ENCODE peak calls at places on chromosomes 12 and 14, in seven cellular contexts. Z is NT2/D1; C is CD4-positive, alpha-beta memory T cell; U is left lung; M is effector memory CD4-positive, alpha-beta T cell; Q is CD4-positive, CD25-positive, alpha-beta regulatory T cell; X is left ventricle myocardium inferior. K is an unnamed sample.

GRCh38 chr14:60257862-60258261 is 8.8 kb downstream of the PPM1A start:
- DNase-seq in Z (no peak), C (no peak), U (no peak), M (no peak), Q (no peak), X (no peak), K (no peak)

GRCh38 chr12:69602954-69603353 is 7.8 kb downstream of the LRRC10 start:
- DNase-seq in Z (no peak), C (no peak), U (no peak), M (no peak), Q (no peak), X (no peak), K (no peak)

GRCh38 chr12:77625441-77625840 is 205.3 kb upstream of the NAV3 start:
- DNase-seq in Z (no peak), C (no peak), U (no peak), M (no peak), Q (no peak), X (no peak), K (no peak)

GRCh38 chr12:71694099-71694820 is 8.4 kb downstream of the TMEM19 start:
- DNase-seq in Z (no peak), C (no peak), U (no peak), M (no peak), Q (no peak), X (no peak), K (no peak)

GRCh38 chr14:103140316-103141109 is 17.3 kb downstream of the TNFAIP2 start:
- DNase-seq in Z (no peak), C (no peak), U (no peak), M (no peak), Q (no peak), X (no peak), K (no peak)

GRCh38 chr12:123897221-123897620 is 75.4 kb downstream of the CCDC92 start:
- DNase-seq in Z (no peak), C (no peak), U (no peak), M (no peak), Q (no peak), X (no peak), K (no peak)

GRCh38 chr12:21618566-21618965 is 13.9 kb upstream of the GYS2 start:
- DNase-seq in Z (no peak), C (no peak), U (no peak), M (no peak), Q (no peak), X (no peak), K (no peak)

GRCh38 chr14:85088231-85088630 is 441.7 kb upstream of the FLRT2 start:
- DNase-seq in Z (no peak), C (no peak), U (no peak), M (no peak), Q (no peak), X (no peak), K (no peak)

GRCh38 chr12:24285413-24285812 is 335.9 kb upstream of the SOX5 start:
- DNase-seq in Z (no peak), C (no peak), U (no peak), M (no peak), Q (no peak), X (no peak), K (no peak)

GRCh38 chr12:54616933-54617535 is 17.7 kb downstream of the LACRT start:
- DNase-seq in Z (no peak), C (no peak), U (no peak), M (no peak), Q (no peak), X (no peak), K (no peak)

GRCh38 chr14:101980700-101981099 is 16.3 kb downstream of the DYNC1H1 start:
- DNase-seq in Z (no peak), C (no peak), U (no peak), M (no peak), Q (no peak), X (no peak), K (peak; percentile 95)

GRCh38 chr12:34333337-34333736 is 311.0 kb downstream of the ALG10 start:
- DNase-seq in Z (no peak), C (no peak), U (no peak), M (no peak), Q (no peak), X (no peak), K (no peak)

GRCh38 chr14:101050901-101051490 is 147.5 kb upstream of the RTL1 start:
- DNase-seq in Z (no peak), C (no peak), U (peak; percentile 64), M (no peak), Q (no peak), X (no peak), K (no peak)

GRCh38 chr12:62882696-62883095 is 52.3 kb downstream of the PPM1H start:
- DNase-seq in Z (no peak), C (no peak), U (no peak), M (no peak), Q (no peak), X (no peak), K (no peak)

GRCh38 chr12:62882140-62882539 is 52.8 kb downstream of the PPM1H start:
- DNase-seq in Z (no peak), C (no peak), U (no peak), M (no peak), Q (no peak), X (no peak), K (no peak)

GRCh38 chr12:62891805-62892549 is 43.0 kb downstream of the PPM1H start:
- DNase-seq in Z (no peak), C (no peak), U (no peak), M (no peak), Q (no peak), X (no peak), K (no peak)

GRCh38 chr12:62885242-62885641 is 49.7 kb downstream of the PPM1H start:
- DNase-seq in Z (no peak), C (no peak), U (no peak), M (no peak), Q (no peak), X (no peak), K (no peak)

DNA sequence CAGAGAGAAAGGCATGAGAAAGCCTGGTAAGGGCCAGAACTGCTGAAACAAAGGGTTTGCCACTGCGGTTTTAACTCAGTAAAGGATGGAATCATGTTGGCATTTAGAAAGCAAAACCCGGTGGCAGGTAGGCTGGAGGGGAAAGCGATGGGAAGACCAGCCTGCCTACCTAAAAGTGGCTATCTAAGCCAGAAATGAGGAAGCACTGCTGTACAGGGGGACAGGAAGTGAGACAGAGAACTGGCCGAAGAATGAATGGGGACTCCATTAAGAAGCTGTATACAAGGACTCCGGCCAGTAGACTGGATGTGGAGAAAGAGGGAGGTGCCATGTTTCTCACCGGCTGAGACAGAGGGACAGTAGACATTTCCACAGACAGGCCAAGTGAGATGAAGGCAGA is 48.2 kb downstream of the PPM1H start:
- DNase-seq in Z (no peak), C (no peak), U (no peak), M (no peak), Q (no peak), X (no peak), K (no peak)
- H3K4me1 ChIP-seq in Z (no peaks in the 10 kb centered on the region), C (no peaks in the 10 kb centered on the region), U (no peaks in the 10 kb centered on the region), M (no peaks in the 10 kb centered on the region), Q (no peaks in the 10 kb centered on the region), X (peaks cover 11% of the 10 kb centered on the region), K (no peaks in the 10 kb centered on the region)

GRCh38 chr14:66371776-66372175 is 114.4 kb upstream of the CCDC196 start:
- DNase-seq in Z (no peak), C (no peak), U (no peak), M (no peak), Q (no peak), X (no peak), K (no peak)
- H3K4me1 ChIP-seq in Z (no peaks in the 10 kb centered on the region), C (no peaks in the 10 kb centered on the region), U (no peaks in the 10 kb centered on the region), M (no peaks in the 10 kb centered on the region), Q (no peaks in the 10 kb centered on the region), X (no peaks in the 10 kb centered on the region), K (no peaks in the 10 kb centered on the region)

DNA sequence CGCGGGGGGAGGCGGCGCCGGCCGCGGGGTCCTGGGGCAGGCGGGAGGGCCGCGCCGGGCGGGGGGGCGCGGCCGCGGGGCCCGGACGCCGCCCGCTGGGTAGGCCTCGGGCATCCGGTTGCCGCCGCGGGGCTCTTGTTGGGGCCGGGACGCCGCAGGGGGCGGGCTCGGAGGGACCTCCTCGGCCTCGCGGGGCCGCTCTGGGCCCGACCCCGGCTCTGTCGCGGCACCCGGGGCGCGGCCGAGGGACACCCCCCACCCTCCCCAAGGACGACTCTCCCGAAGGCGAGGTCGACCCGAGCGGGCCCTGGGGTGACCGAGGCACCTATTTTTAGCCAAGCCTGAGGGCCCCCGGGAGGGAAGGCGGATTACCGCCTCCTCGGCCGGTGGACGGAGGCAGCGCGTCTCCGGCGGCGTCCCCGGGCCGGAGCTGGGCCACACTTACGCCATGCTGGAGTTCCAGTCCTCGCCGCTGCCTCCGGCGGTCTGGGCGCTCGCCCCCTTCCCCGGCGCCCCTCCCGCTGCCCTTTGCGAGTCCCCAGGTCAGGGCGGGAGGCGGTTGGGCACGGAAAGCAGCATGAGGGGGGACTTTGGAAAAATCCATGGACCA is 499 bp downstream of the KTN1 start:
- DNase-seq in Z (no peak), C (peak; percentile 58), U (peak; percentile 88), M (peak; percentile 50), Q (peak; percentile 61), X (peak; percentile 63), K (peak; percentile 19)
- H3K4me1 ChIP-seq in Z (no peaks in the 10 kb centered on the region), C (peaks cover 55% of the 10 kb centered on the region), U (peaks cover 49% of the 10 kb centered on the region), M (peaks cover 22% of the 10 kb centered on the region), Q (peaks cover 37% of the 10 kb centered on the region), X (peaks cover 68% of the 10 kb centered on the region), K (no peaks in the 10 kb centered on the region)

GRCh38 chr12:67697443-67697842 is 48.9 kb downstream of the DYRK2 start:
- DNase-seq in Z (no peak), C (peak; percentile 78), U (no peak), M (no peak), Q (no peak), X (no peak), K (no peak)

GRCh38 chr12:67701121-67701520 is 52.6 kb downstream of the DYRK2 start:
- DNase-seq in Z (no peak), C (no peak), U (no peak), M (no peak), Q (no peak), X (no peak), K (no peak)

GRCh38 chr12:67695974-67696373 is 47.4 kb downstream of the DYRK2 start:
- DNase-seq in Z (no peak), C (no peak), U (no peak), M (no peak), Q (no peak), X (no peak), K (no peak)

GRCh38 chr12:67697981-67698380 is 49.4 kb downstream of the DYRK2 start:
- DNase-seq in Z (no peak), C (no peak), U (no peak), M (no peak), Q (no peak), X (no peak), K (no peak)

DNA sequence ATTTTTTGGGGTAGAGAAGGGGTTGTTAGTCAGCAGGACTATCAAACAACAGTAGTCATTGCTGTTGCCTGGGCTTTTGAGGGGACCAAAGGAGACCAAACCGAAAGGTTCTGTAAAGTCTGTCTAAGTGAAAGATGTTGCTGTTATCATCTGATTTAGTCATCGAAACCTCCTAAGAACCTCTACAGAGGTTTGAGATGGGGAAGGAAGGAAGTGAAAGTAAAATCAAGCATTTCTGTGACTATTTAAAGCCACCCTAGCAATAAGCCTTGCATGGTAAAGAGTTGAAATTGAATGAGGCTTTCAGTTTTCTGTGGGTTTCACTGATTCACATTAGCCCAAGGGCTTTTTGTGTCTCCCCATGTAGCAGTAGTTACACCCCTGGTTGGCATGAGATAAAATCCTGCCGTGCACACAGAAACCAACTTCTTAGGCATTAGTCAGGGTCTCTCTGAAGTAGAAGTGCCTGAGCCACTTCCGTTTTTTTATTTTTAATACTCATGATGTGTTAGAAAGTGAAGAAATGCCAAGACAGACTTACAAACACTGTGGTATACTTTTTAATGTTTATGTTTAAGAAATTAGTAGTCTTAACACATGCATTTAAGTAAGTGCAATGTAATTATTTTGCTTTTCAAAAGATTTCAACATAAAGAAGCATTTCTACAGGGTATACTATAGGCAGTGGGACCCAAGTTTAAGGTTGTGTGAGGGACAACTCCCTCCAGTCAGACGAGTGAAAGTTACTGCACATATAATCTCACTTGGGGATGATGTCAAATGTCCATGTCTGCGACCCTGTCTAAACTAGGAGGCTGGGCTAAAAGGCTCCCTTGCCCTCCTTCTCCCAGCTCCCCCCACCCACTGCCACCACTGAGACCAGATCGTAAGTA is 50.4 kb downstream of the DYRK2 start:
- DNase-seq in Z (no peak), C (peak; percentile 62), U (no peak), M (no peak), Q (no peak), X (no peak), K (no peak)
- H3K4me1 ChIP-seq in Z (no peaks in the 10 kb centered on the region), C (peaks cover 43% of the 10 kb centered on the region), U (peaks cover 6% of the 10 kb centered on the region), M (peaks cover 16% of the 10 kb centered on the region), Q (peaks cover 27% of the 10 kb centered on the region), X (peaks cover 21% of the 10 kb centered on the region), K (no peaks in the 10 kb centered on the region)

K was measured in breast epithelium.